ENCODE peak calls at places on chromosomes 6 and 20, in eight cellular contexts. C is psoas muscle, Z is astrocyte of the spinal cord, O is AG09319, D is GM23338, T is MM.1S, Y is cardiac fibroblast, N is AG10803. E is an unnamed sample.

GRCh38 chr6:95690328-95690727 is 113.0 kb downstream of the MANEA start:
- DNase-seq in C (no peak), Z (no peak), O (no peak), D (no peak), T (peak; percentile 33), Y (no peak), N (no peak), E (no peak)

GRCh38 chr20:5000263-5001173 is 792 bp downstream of the SLC23A2 start:
- DNase-seq in C (peak; percentile 50), Z (no peak), O (no peak), D (peak; percentile 56), T (peak; percentile 27), Y (peak; percentile 17), N (peak; percentile 21), E (peak; percentile 37)

GRCh38 chr6:77332915-77333623 is 130.2 kb downstream of the HTR1B start:
- DNase-seq in C (no peak), Z (no peak), O (no peak), D (no peak), T (no peak), Y (no peak), N (no peak), E (no peak)

GRCh38 chr6:121857551-121857950 is 422.1 kb downstream of the GJA1 start:
- DNase-seq in C (no peak), Z (no peak), O (no peak), D (peak; percentile 30), T (no peak), Y (peak; percentile 39), N (no peak), E (no peak)

GRCh38 chr20:1816384-1817381 is 78.5 kb upstream of the SIRPA start:
- DNase-seq in C (no peak), Z (peak; percentile 38), O (peak; percentile 44), D (no peak), T (no peak), Y (peak; percentile 88), N (peak; percentile 98), E (no peak)

GRCh38 chr6:40743690-40744446 is 156.7 kb upstream of the LRFN2 start:
- DNase-seq in C (no peak), Z (no peak), O (no peak), D (peak; percentile 24), T (no peak), Y (no peak), N (no peak), E (no peak)

GRCh38 chr6:93751969-93752368 is 332.6 kb upstream of the EPHA7 start:
- DNase-seq in C (no peak), Z (peak; percentile 4), O (no peak), D (peak; percentile 68), T (no peak), Y (peak; percentile 5), N (no peak), E (no peak)

GRCh38 chr20:50048420-50049166 is 64.4 kb downstream of the UBE2V1 start:
- DNase-seq in C (peak; percentile 41), Z (peak; percentile 61), O (no peak), D (no peak), T (no peak), Y (no peak), N (peak; percentile 79), E (no peak)

GRCh38 chr6:23647045-23647444 is 479.0 kb upstream of the NRSN1 start:
- DNase-seq in C (no peak), Z (no peak), O (no peak), D (no peak), T (no peak), Y (no peak), N (no peak), E (no peak)

GRCh38 chr20:46713957-46714834 is 4.7 kb downstream of the SLC2A10 start:
- DNase-seq in C (no peak), Z (no peak), O (no peak), D (no peak), T (no peak), Y (no peak), N (no peak), E (no peak)

GRCh38 chr6:132669690-132670291 is 10.8 kb upstream of the TAAR1 start:
- DNase-seq in C (no peak), Z (peak; percentile 54), O (peak; percentile 7), D (peak; percentile 66), T (peak; percentile 56), Y (peak; percentile 67), N (peak; percentile 43), E (peak; percentile 29)

GRCh38 chr6:112469306-112469705 is 122.2 kb downstream of the RFPL4B start:
- DNase-seq in C (no peak), Z (no peak), O (no peak), D (no peak), T (no peak), Y (no peak), N (peak; percentile 29), E (no peak)

GRCh38 chr6:69791065-69791471 is 5.7 kb downstream of the LMBRD1 start:
- DNase-seq in C (no peak), Z (peak; percentile 18), O (no peak), D (peak; percentile 42), T (no peak), Y (peak; percentile 18), N (no peak), E (no peak)

GRCh38 chr6:167726043-167726442 is 100.7 kb upstream of the AFDN start:
- DNase-seq in C (no peak), Z (no peak), O (no peak), D (no peak), T (no peak), Y (no peak), N (no peak), E (no peak)

GRCh38 chr20:18615020-18615652 is 27.3 kb downstream of the DTD1 start:
- DNase-seq in C (no peak), Z (no peak), O (no peak), D (no peak), T (no peak), Y (no peak), N (no peak), E (no peak)

GRCh38 chr6:72619883-72620696 is 1.8 kb upstream of the KCNQ5 start:
- DNase-seq in C (peak; percentile 38), Z (peak; percentile 44), O (no peak), D (peak; percentile 46), T (peak; percentile 48), Y (peak; percentile 25), N (peak; percentile 42), E (peak; percentile 83)

GRCh38 chr6:72621243-72622093 is at the start of gene KCNQ5:
- DNase-seq in C (peak; percentile 26), Z (peak; percentile 24), O (no peak), D (peak; percentile 74), T (no peak), Y (peak; percentile 18), N (peak; percentile 27), E (peak; percentile 38)

GRCh38 chr6:72623808-72624207 is 1.9 kb downstream of the KCNQ5 start:
- DNase-seq in C (no peak), Z (no peak), O (no peak), D (no peak), T (no peak), Y (no peak), N (no peak), E (no peak)

GRCh38 chr6:72620866-72621242 is 1.0 kb upstream of the KCNQ5 start:
- DNase-seq in C (peak; percentile 16), Z (peak; percentile 25), O (no peak), D (peak; percentile 27), T (no peak), Y (peak; percentile 29), N (no peak), E (peak; percentile 18)

DNA sequence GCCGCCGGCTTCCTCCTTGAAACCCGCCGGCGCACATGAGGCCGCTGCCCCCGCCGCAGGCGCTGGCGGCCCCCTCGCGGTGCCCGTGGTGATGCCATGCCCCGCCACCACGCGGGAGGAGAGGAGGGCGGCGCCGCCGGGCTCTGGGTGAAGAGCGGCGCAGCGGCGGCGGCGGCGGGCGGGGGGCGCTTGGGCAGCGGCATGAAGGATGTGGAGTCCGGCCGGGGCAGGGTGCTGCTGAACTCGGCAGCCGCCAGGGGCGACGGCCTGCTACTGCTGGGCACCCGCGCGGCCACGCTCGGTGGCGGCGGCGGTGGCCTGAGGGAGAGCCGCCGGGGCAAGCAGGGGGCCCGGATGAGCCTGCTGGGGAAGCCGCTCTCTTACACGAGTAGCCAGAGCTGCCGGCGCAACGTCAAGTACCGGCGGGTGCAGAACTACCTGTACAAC is 253 bp downstream of the KCNQ5 start:
- DNase-seq in C (peak; percentile 52), Z (peak; percentile 43), O (no peak), D (peak; percentile 72), T (peak; percentile 73), Y (peak; percentile 19), N (peak; percentile 48), E (peak; percentile 64)
- TF ChIP-seq CTCF in C (peak; percentile 41), Z (peak; percentile 38), O (no peak), D (no peak), T (no peak), Y (no peak), N (peak; percentile 10), E (peak; percentile 32)

DNA sequence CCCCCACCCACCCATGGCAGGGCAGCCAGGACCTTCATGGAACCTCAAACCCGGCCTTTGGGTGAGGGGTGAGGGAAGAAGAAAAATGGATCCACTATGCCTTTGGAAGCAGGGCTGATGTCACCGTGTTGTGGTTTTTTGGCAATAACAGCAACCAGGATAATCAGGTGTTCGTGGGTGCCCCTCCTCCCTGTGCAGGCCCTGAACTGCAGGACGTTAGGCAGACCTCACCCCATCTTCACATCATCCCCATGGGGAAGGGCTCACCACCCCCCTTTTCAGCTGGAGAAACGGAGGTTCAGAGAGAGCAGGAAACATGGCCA is 3.6 kb downstream of the GABRR2 start:
- DNase-seq in C (no peak), Z (no peak), O (no peak), D (no peak), T (no peak), Y (no peak), N (no peak), E (no peak)
- TF ChIP-seq CTCF in C (no peak), Z (no peak), O (no peak), D (no peak), T (no peak), Y (no peak), N (no peak), E (no peak)

GRCh38 chr6:71419954-71420692 is 131.5 kb downstream of the OGFRL1 start:
- DNase-seq in C (peak; percentile 67), Z (peak; percentile 56), O (no peak), D (peak; percentile 66), T (peak; percentile 21), Y (peak; percentile 41), N (peak; percentile 49), E (peak; percentile 10)
- TF ChIP-seq CTCF in C (peak; percentile 33), Z (peak; percentile 3), O (no peak), D (peak; percentile 1), T (peak; percentile 10), Y (no peak), N (no peak), E (no peak)

DNA sequence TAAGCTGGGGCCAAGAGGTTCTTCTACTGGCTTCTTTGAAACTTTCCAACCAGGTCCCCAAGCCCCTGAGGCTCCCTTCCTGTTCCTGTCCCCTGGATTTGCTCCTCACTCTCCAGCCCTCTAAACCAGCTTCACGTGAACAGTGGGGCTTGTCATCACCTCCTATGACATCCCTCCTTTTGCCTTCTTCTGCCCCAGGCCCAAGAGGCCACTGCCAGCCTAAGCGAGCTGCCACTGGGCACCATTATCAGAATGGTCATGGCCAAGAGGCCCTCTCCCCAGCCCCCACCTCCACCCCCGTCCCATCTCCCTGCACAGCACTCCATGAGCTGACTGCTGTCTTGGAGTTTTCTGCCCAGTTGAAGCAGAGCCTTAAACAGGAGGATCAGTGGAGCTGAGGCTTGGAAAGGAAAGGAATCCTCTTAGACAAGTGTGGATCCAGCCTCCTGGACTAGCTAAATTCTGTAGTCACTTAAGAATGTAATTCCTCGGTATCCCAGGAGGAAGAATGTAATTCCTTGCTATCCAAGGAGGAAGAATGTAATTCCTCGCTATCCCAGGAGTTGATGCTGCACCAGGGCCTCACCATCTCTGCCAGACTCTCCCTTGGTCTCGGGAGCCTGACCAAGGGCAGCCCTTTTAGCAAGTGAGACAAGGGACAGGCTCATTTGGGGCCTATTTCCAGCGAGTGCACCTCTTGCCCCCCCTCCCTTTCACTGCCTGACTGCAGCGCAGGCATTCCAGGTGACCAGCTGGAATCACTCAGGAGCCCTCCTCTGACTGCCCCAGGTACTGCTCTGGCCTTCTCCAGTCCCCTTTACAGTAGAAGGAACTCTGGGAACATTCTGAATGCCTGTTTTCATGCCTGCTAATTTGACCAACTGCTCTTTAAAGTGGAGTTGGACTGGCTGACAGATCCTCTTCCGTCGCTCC is 76.4 kb downstream of the TCP11 start:
- DNase-seq in C (no peak), Z (no peak), O (no peak), D (no peak), T (no peak), Y (no peak), N (no peak), E (no peak)
- TF ChIP-seq CTCF in C (no peak), Z (no peak), O (no peak), D (peak; percentile 26), T (no peak), Y (no peak), N (no peak), E (no peak)

E was measured in GM10248.